ENCODE peak calls at places on chromosomes 3 and 15, in ten cellular contexts. J, O, Q, L, X, K, S, F, N and H are unnamed samples.

GRCh38 chr3:169344465-169344864 is 319.0 kb downstream of the MECOM start:
- DNase-seq in N (no peak), O (no peak), Q (no peak), S (no peak), K (no peak), F (peak), J (peak), L (no peak), X (peak), H (no peak)

GRCh38 chr15:58472821-58473581 is 41.2 kb downstream of the LIPC start:
- DNase-seq in F (peak), J (no peak), O (no peak), L (no peak), Q (no peak), S (no peak), K (no peak), N (no peak), X (peak), H (no peak)

GRCh38 chr3:12443781-12444522 is 40.3 kb upstream of the TSEN2 start:
- DNase-seq in O (no peak), X (no peak), Q (no peak), L (no peak), K (no peak), F (no peak), J (no peak), S (no peak), N (no peak), H (no peak)

GRCh38 chr3:32276279-32276841 is 37.9 kb downstream of the CMTM8 start:
- DNase-seq in X (peak), L (no peak), K (no peak), S (no peak), N (no peak), F (peak), O (no peak), Q (no peak), J (peak), H (no peak)

GRCh38 chr15:99452728-99453643 is 112.8 kb upstream of the MEF2A start:
- DNase-seq in F (peak), N (peak), K (peak), X (no peak), S (no peak), L (peak), O (no peak), J (peak), Q (peak), H (no peak)

GRCh38 chr3:127371846-127372245 is 84.0 kb upstream of the PRR20G start:
- DNase-seq in N (no peak), O (no peak), F (no peak), J (no peak), K (no peak), L (peak), Q (no peak), X (no peak), S (no peak), H (no peak)

GRCh38 chr15:101551696-101552591 is 62.4 kb upstream of the PCSK6 start:
- DNase-seq in Q (no peak), F (no peak), J (no peak), S (no peak), L (no peak), X (no peak), N (no peak), K (no peak), O (no peak), H (no peak)

GRCh38 chr3:167723872-167724271 is 10.8 kb downstream of the PDCD10 start:
- DNase-seq in J (no peak), O (no peak), Q (no peak), X (no peak), N (no peak), L (no peak), S (no peak), F (no peak), K (no peak), H (no peak)

GRCh38 chr3:160665784-160666526 is 11.0 kb upstream of the ARL14 start:
- DNase-seq in K (no peak), J (peak), Q (no peak), N (peak), O (peak), X (peak), F (peak), S (no peak), L (no peak), H (peak)

GRCh38 chr3:134630506-134630905 is 20.3 kb downstream of the KY start:
- DNase-seq in K (no peak), F (peak), X (peak), L (no peak), O (no peak), N (no peak), J (peak), S (no peak), Q (no peak), H (no peak)

GRCh38 chr3:184135149-184135910 is at the start of gene EIF2B5:
- DNase-seq in F (peak), O (peak), Q (peak), N (peak), L (peak), J (peak), X (peak), K (peak), S (peak), H (peak)
- TF ChIP-seq CTCF in F (peak), O (peak), Q (no peak), N (peak), L (peak), J (peak), X (peak), K (peak), S (peak), H (peak)

DNA sequence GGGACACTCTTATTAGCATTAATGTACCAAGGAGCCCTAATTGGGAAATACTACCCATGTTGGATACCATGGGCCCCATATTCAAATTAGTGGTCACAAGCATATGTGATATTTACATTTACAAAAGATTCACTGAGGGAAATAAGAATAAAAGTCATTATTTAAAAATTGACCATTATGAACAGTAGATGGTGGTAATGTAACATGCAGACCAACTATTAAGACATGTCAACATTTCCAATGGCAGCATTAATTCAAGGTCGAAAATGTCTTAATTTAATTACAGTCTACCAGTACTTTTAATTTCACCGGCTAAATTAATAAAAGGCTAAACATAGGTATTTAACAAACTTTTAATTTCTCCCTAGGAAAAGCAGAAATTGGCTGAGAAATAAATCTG is 26.3 kb downstream of the NEK11 start:
- DNase-seq in F (peak), Q (no peak), X (peak), O (no peak), S (no peak), J (peak), N (no peak), K (no peak), L (no peak), H (no peak)
- TF ChIP-seq CTCF in F (peak), Q (no peak), X (peak), O (peak), S (peak), J (peak), N (no peak), K (no peak), L (peak), H (peak)

GRCh38 chr3:158381274-158381868 is 189.6 kb upstream of the MLF1 start:
- DNase-seq in X (peak), K (no peak), N (no peak), L (no peak), J (peak), O (no peak), F (peak), S (no peak), Q (no peak), H (no peak)
- TF ChIP-seq CTCF in X (no peak), K (no peak), N (no peak), L (no peak), J (no peak), O (no peak), F (no peak), S (no peak), Q (no peak), H (no peak)

GRCh38 chr3:43155464-43156121 is 49.7 kb upstream of the POMGNT2 start:
- DNase-seq in O (peak), K (no peak), Q (no peak), F (peak), L (peak), J (peak), N (peak), X (peak), S (peak), H (peak)
- TF ChIP-seq CTCF in O (peak), K (peak), Q (no peak), F (peak), L (peak), J (peak), N (peak), X (peak), S (peak), H (peak)

DNA sequence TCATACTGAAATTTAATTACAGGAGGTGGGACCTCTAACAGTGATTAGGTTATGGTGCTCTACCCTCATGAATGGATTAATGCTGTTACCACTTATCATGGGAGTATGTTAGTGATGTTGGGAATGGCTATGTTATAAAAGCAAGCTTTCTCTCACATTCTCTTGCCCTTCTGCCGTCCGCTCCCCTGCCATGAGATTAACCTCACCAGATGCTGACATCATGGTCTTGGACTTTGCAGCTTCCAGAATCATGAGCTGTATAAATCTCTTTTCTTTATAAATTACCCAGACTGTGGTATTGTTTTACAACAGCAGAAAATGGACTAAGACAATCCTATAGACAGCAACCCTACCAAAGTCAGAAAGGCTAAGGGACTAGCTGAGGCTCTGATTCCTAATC is 884.8 kb downstream of the FHIT start:
- DNase-seq in O (no peak), Q (no peak), F (no peak), X (no peak), K (no peak), N (no peak), J (no peak), S (no peak), L (no peak), H (no peak)
- TF ChIP-seq CTCF in O (no peak), Q (no peak), F (no peak), X (no peak), K (no peak), N (no peak), J (no peak), S (no peak), L (no peak), H (no peak)